ENCODE peak calls at places on chromosomes 3 and 15, in five cellular contexts. One of them, this sample, is unnamed.

GRCh38 chr3:57097536-57097935 is 37.1 kb downstream of the SPATA12 start:
- DNase-seq in IMR-90: no peak
- DNase-seq in GM12878: no peak
- DNase-seq in K562: no peak
- DNase-seq in SK-N-SH: no peak
- DNase-seq in this sample: no peak

GRCh38 chr3:81761904-81762565 is 590 bp upstream of the GBE1 start:
- DNase-seq in IMR-90: no peak
- DNase-seq in GM12878: no peak
- DNase-seq in K562: no peak
- DNase-seq in SK-N-SH: no peak
- DNase-seq in this sample: no peak

GRCh38 chr3:13452490-13453335 is 27.4 kb upstream of the HDAC11 start:
- DNase-seq in IMR-90: peak
- DNase-seq in GM12878: peak
- DNase-seq in K562: peak
- DNase-seq in SK-N-SH: peak
- DNase-seq in this sample: peak

GRCh38 chr3:59046839-59047238 is 3.0 kb downstream of the CFAP20DC start:
- DNase-seq in IMR-90: no peak
- DNase-seq in GM12878: no peak
- DNase-seq in K562: no peak
- DNase-seq in SK-N-SH: no peak
- DNase-seq in this sample: no peak

GRCh38 chr15:73982251-73982962 is 9.7 kb downstream of the STOML1 start:
- DNase-seq in IMR-90: peak
- DNase-seq in GM12878: no peak
- DNase-seq in K562: no peak
- DNase-seq in SK-N-SH: no peak
- DNase-seq in this sample: no peak

GRCh38 chr3:54600441-54601204 is 327.2 kb downstream of the LRTM1 start:
- DNase-seq in IMR-90: no peak
- DNase-seq in GM12878: no peak
- DNase-seq in K562: no peak
- DNase-seq in SK-N-SH: no peak
- DNase-seq in this sample: no peak

GRCh38 chr3:64687781-64688515 is at the start of gene ADAMTS9:
- DNase-seq in IMR-90: peak
- DNase-seq in GM12878: no peak
- DNase-seq in K562: no peak
- DNase-seq in SK-N-SH: peak
- DNase-seq in this sample: no peak

GRCh38 chr3:66478923-66479322 is 21.9 kb downstream of the LRIG1 start:
- DNase-seq in IMR-90: no peak
- DNase-seq in GM12878: no peak
- DNase-seq in K562: no peak
- DNase-seq in SK-N-SH: no peak
- DNase-seq in this sample: no peak

GRCh38 chr15:85533949-85534543 is 153.6 kb downstream of the AKAP13 start:
- DNase-seq in IMR-90: no peak
- DNase-seq in GM12878: no peak
- DNase-seq in K562: no peak
- DNase-seq in SK-N-SH: no peak
- DNase-seq in this sample: no peak

GRCh38 chr15:34799149-34799824 is 3.9 kb upstream of the ACTC1 start:
- DNase-seq in IMR-90: no peak
- DNase-seq in GM12878: no peak
- DNase-seq in K562: peak
- DNase-seq in SK-N-SH: peak
- DNase-seq in this sample: no peak

GRCh38 chr15:92621972-92622533 is 33.5 kb downstream of the FAM174B start:
- DNase-seq in IMR-90: no peak
- DNase-seq in GM12878: no peak
- DNase-seq in K562: no peak
- DNase-seq in SK-N-SH: no peak
- DNase-seq in this sample: no peak

GRCh38 chr3:190811775-190812480 is 50.6 kb downstream of the GMNC start:
- DNase-seq in IMR-90: peak
- DNase-seq in GM12878: no peak
- DNase-seq in K562: peak
- DNase-seq in SK-N-SH: peak
- DNase-seq in this sample: peak

GRCh38 chr15:87489902-87490301 is 766.6 kb downstream of the NTRK3 start:
- DNase-seq in IMR-90: no peak
- DNase-seq in GM12878: no peak
- DNase-seq in K562: peak
- DNase-seq in SK-N-SH: no peak
- DNase-seq in this sample: no peak

GRCh38 chr3:158743664-158744566 is 11.7 kb upstream of the RARRES1 start:
- DNase-seq in IMR-90: no peak
- DNase-seq in GM12878: no peak
- DNase-seq in K562: peak
- DNase-seq in SK-N-SH: no peak
- DNase-seq in this sample: no peak

GRCh38 chr3:15205934-15206661 is at the start of gene CAPN7:
- DNase-seq in IMR-90: peak
- DNase-seq in GM12878: peak
- DNase-seq in K562: peak
- DNase-seq in SK-N-SH: peak
- DNase-seq in this sample: peak

GRCh38 chr3:21524113-21524512 is 226.9 kb downstream of the ZNF385D start:
- DNase-seq in IMR-90: no peak
- DNase-seq in GM12878: no peak
- DNase-seq in K562: no peak
- DNase-seq in SK-N-SH: peak
- DNase-seq in this sample: no peak

GRCh38 chr15:67736810-67737209 is 88.5 kb upstream of the SKOR1 start:
- DNase-seq in IMR-90: peak
- DNase-seq in GM12878: no peak
- DNase-seq in K562: peak
- DNase-seq in SK-N-SH: no peak
- DNase-seq in this sample: no peak

GRCh38 chr15:68298882-68299381 is 21.4 kb downstream of the FEM1B start:
- DNase-seq in IMR-90: no peak
- DNase-seq in GM12878: peak
- DNase-seq in K562: no peak
- DNase-seq in SK-N-SH: no peak
- DNase-seq in this sample: no peak

DNA sequence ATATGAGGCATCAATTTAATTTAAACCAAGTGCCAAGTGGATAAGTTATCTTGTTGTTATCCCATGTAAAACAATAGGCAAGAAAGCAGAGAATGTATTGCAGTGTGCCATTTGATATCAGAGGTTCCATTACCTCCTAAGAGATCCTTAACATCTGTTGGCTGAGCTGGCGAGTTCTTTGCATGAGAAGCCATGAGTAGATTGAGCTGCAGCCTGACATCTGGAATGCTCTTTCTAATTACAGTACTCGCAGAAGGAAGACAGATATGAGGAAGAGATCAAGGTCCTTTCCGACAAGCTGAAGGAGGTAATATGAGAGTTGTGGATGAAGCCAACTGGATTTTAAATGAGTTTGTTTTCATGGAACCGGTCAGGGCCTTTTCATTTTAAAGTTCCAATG is 19.4 kb downstream of the TPM1 start:
- DNase-seq in IMR-90: peak
- DNase-seq in GM12878: no peak
- DNase-seq in K562: no peak
- DNase-seq in SK-N-SH: no peak
- DNase-seq in this sample: no peak
- TF ChIP-seq MXI1 in IMR-90: no peak
- TF ChIP-seq MXI1 in GM12878: no peak
- TF ChIP-seq MXI1 in K562: no peak
- TF ChIP-seq MXI1 in SK-N-SH: no peak
- TF ChIP-seq MXI1 in this sample: no peak

GRCh38 chr3:25344609-25345008 is 83.5 kb upstream of the RARB start:
- DNase-seq in IMR-90: no peak
- DNase-seq in GM12878: no peak
- DNase-seq in K562: no peak
- DNase-seq in SK-N-SH: no peak
- DNase-seq in this sample: no peak

GRCh38 chr3:25350741-25351140 is 77.3 kb upstream of the RARB start:
- DNase-seq in IMR-90: no peak
- DNase-seq in GM12878: no peak
- DNase-seq in K562: no peak
- DNase-seq in SK-N-SH: no peak
- DNase-seq in this sample: no peak

GRCh38 chr3:25348996-25349576 is 79.0 kb upstream of the RARB start:
- DNase-seq in IMR-90: no peak
- DNase-seq in GM12878: no peak
- DNase-seq in K562: no peak
- DNase-seq in SK-N-SH: no peak
- DNase-seq in this sample: no peak

GRCh38 chr3:25354071-25354470 is 74.0 kb upstream of the RARB start:
- DNase-seq in IMR-90: no peak
- DNase-seq in GM12878: no peak
- DNase-seq in K562: no peak
- DNase-seq in SK-N-SH: no peak
- DNase-seq in this sample: no peak

DNA sequence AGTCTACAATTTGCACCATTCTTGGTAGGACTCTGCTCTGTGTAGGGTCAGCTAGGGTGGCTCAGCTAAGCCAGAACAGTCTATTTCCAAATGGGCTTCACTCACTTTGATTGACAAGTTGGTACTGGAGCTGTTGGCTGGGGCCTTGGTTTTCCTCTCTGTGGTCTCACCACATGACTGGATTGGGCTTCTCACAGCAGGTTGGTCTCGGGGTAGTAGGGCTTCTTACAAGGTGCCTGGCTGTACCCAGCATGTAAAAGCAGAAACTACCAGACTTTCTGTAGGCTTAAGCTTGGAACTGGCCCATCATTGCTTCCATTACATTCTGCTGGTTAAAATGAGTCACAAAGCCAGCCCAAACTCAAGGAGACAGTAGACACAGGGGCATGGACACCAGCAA is 78.2 kb upstream of the RARB start:
- DNase-seq in IMR-90: no peak
- DNase-seq in GM12878: no peak
- DNase-seq in K562: no peak
- DNase-seq in SK-N-SH: no peak
- DNase-seq in this sample: no peak
- H2AFZ ChIP-seq in IMR-90: no peak
- H2AFZ ChIP-seq in GM12878: no peak
- H2AFZ ChIP-seq in K562: no peak
- H2AFZ ChIP-seq in SK-N-SH: no peak
- H2AFZ ChIP-seq in this sample: no peak

GRCh38 chr3:100295089-100295488 is 34.3 kb downstream of the TBC1D23 start:
- DNase-seq in IMR-90: no peak
- DNase-seq in GM12878: no peak
- DNase-seq in K562: no peak
- DNase-seq in SK-N-SH: no peak
- DNase-seq in this sample: no peak

GRCh38 chr3:100299031-100299430 is 35.5 kb upstream of the NIT2 start:
- DNase-seq in IMR-90: no peak
- DNase-seq in GM12878: no peak
- DNase-seq in K562: no peak
- DNase-seq in SK-N-SH: no peak
- DNase-seq in this sample: no peak

GRCh38 chr3:100297784-100298183 is 36.8 kb upstream of the NIT2 start:
- DNase-seq in IMR-90: peak
- DNase-seq in GM12878: no peak
- DNase-seq in K562: no peak
- DNase-seq in SK-N-SH: no peak
- DNase-seq in this sample: no peak
- TF ChIP-seq MXI1 in IMR-90: no peak
- TF ChIP-seq MXI1 in GM12878: no peak
- TF ChIP-seq MXI1 in K562: no peak
- TF ChIP-seq MXI1 in SK-N-SH: no peak
- TF ChIP-seq MXI1 in this sample: no peak

GRCh38 chr3:47430606-47431005 is 45.1 kb downstream of the SCAP start:
- DNase-seq in IMR-90: no peak
- DNase-seq in GM12878: no peak
- DNase-seq in K562: no peak
- DNase-seq in SK-N-SH: no peak
- DNase-seq in this sample: no peak

GRCh38 chr3:47431225-47431624 is 44.5 kb downstream of the SCAP start:
- DNase-seq in IMR-90: no peak
- DNase-seq in GM12878: no peak
- DNase-seq in K562: no peak
- DNase-seq in SK-N-SH: no peak
- DNase-seq in this sample: no peak

GRCh38 chr3:47427866-47428265 is 47.0 kb downstream of the PTPN23 start:
- DNase-seq in IMR-90: no peak
- DNase-seq in GM12878: no peak
- DNase-seq in K562: no peak
- DNase-seq in SK-N-SH: no peak
- DNase-seq in this sample: no peak

GRCh38 chr3:47429476-47430270 is 46.1 kb downstream of the SCAP start:
- DNase-seq in IMR-90: no peak
- DNase-seq in GM12878: no peak
- DNase-seq in K562: no peak
- DNase-seq in SK-N-SH: no peak
- DNase-seq in this sample: no peak

DNA sequence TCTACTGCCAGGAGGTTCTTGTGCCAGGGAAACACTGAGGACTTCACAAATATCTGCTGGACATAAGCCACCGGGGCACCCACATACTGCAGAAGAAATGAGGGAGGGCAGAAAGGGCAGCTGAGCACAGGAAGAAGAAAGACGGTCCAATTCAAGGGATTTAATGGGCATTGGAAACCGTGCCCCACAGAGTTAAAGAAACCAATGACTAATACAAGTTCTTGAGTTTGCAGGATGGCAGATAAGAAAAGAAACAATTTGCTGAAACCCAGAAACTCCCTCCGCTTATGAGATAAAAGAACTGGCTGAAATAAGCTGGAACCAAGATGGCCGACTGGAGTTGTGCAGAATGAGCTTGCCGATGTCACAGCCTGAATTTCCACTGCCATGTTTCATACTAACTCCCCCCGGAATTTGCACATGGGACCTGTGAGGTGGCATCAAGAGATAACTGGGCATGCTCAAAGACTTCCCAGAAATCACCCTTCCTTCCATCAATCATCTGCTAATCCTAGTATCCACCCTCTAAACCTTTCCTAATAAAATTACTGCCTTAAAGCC is 47.1 kb downstream of the SCAP start:
- DNase-seq in IMR-90: no peak
- DNase-seq in GM12878: no peak
- DNase-seq in K562: no peak
- DNase-seq in SK-N-SH: no peak
- DNase-seq in this sample: no peak
- H2AFZ ChIP-seq in IMR-90: no peak
- H2AFZ ChIP-seq in GM12878: no peak
- H2AFZ ChIP-seq in K562: no peak
- H2AFZ ChIP-seq in SK-N-SH: no peak
- H2AFZ ChIP-seq in this sample: no peak

DNA sequence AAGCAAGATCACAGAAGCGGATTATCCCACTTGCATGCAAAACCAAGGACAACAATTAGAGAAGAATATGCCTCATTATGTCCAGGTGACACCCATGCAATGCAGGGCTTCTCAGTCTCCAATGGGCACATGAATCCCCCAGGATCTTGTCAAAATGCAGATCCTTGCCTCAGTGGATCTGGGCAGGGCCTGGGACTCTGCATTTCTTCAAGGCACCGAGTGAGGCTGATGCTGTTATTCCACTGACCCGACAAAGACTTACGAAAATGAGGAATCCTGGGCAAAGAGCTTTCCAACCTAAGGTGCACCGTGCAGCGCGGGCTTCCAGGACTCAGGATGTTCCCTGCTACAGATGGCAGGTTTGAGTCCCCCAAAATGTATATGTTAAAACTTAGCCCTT is 99.2 kb downstream of the ATP10A start:
- DNase-seq in IMR-90: no peak
- DNase-seq in GM12878: no peak
- DNase-seq in K562: no peak
- DNase-seq in SK-N-SH: no peak
- DNase-seq in this sample: no peak
- TF ChIP-seq MXI1 in IMR-90: no peak
- TF ChIP-seq MXI1 in GM12878: no peak
- TF ChIP-seq MXI1 in K562: no peak
- TF ChIP-seq MXI1 in SK-N-SH: no peak
- TF ChIP-seq MXI1 in this sample: no peak

This sample was measured in HepG2.